ENCODE peak calls at places on chromosomes 1 and 21, in seven cellular contexts. One of them, this sample, is unnamed.

GRCh38 chr1:164311376-164311775 is 247.6 kb upstream of the PBX1 start:
- DNase-seq in HTR-8/SVneo: no peak
- DNase-seq in progenitor cell of endocrine pancreas: no peak
- DNase-seq in stimulated activated CD4-positive, alpha-beta T cell treated with anti-CD3 and anti-CD28 coated beads, Interleukin-2, amount 100 ng/mL, for 48 hours: no peak
- DNase-seq in transverse colon: no peak
- DNase-seq in HEK293T: no peak
- DNase-seq in activated CD8-positive, alpha-beta memory T cell treated with anti-CD3 and anti-CD28 coated beads for 1 hour: no peak
- DNase-seq in this sample: no peak

GRCh38 chr1:187794561-187794960 is 965.8 kb downstream of the PLA2G4A start:
- DNase-seq in HTR-8/SVneo: no peak
- DNase-seq in progenitor cell of endocrine pancreas: no peak
- DNase-seq in stimulated activated CD4-positive, alpha-beta T cell treated with anti-CD3 and anti-CD28 coated beads, Interleukin-2, amount 100 ng/mL, for 48 hours: no peak
- DNase-seq in transverse colon: no peak
- DNase-seq in HEK293T: no peak
- DNase-seq in activated CD8-positive, alpha-beta memory T cell treated with anti-CD3 and anti-CD28 coated beads for 1 hour: no peak
- DNase-seq in this sample: no peak

GRCh38 chr1:169933999-169934725 is 40.5 kb upstream of the SCYL3 start:
- DNase-seq in HTR-8/SVneo: no peak
- DNase-seq in progenitor cell of endocrine pancreas: no peak
- DNase-seq in stimulated activated CD4-positive, alpha-beta T cell treated with anti-CD3 and anti-CD28 coated beads, Interleukin-2, amount 100 ng/mL, for 48 hours: no peak
- DNase-seq in transverse colon: peak
- DNase-seq in HEK293T: peak
- DNase-seq in activated CD8-positive, alpha-beta memory T cell treated with anti-CD3 and anti-CD28 coated beads for 1 hour: no peak
- DNase-seq in this sample: no peak

GRCh38 chr1:79190074-79190473 is 183.5 kb upstream of the ADGRL4 start:
- DNase-seq in HTR-8/SVneo: no peak
- DNase-seq in progenitor cell of endocrine pancreas: no peak
- DNase-seq in stimulated activated CD4-positive, alpha-beta T cell treated with anti-CD3 and anti-CD28 coated beads, Interleukin-2, amount 100 ng/mL, for 48 hours: no peak
- DNase-seq in transverse colon: no peak
- DNase-seq in HEK293T: no peak
- DNase-seq in activated CD8-positive, alpha-beta memory T cell treated with anti-CD3 and anti-CD28 coated beads for 1 hour: no peak
- DNase-seq in this sample: no peak

GRCh38 chr1:166843769-166844596 is 4.7 kb downstream of the POGK start:
- DNase-seq in HTR-8/SVneo: no peak
- DNase-seq in progenitor cell of endocrine pancreas: no peak
- DNase-seq in stimulated activated CD4-positive, alpha-beta T cell treated with anti-CD3 and anti-CD28 coated beads, Interleukin-2, amount 100 ng/mL, for 48 hours: no peak
- DNase-seq in transverse colon: peak
- DNase-seq in HEK293T: no peak
- DNase-seq in activated CD8-positive, alpha-beta memory T cell treated with anti-CD3 and anti-CD28 coated beads for 1 hour: no peak
- DNase-seq in this sample: no peak

GRCh38 chr1:27873671-27874384 is 1.5 kb downstream of the THEMIS2 start:
- DNase-seq in HTR-8/SVneo: no peak
- DNase-seq in progenitor cell of endocrine pancreas: no peak
- DNase-seq in stimulated activated CD4-positive, alpha-beta T cell treated with anti-CD3 and anti-CD28 coated beads, Interleukin-2, amount 100 ng/mL, for 48 hours: no peak
- DNase-seq in transverse colon: peak
- DNase-seq in HEK293T: no peak
- DNase-seq in activated CD8-positive, alpha-beta memory T cell treated with anti-CD3 and anti-CD28 coated beads for 1 hour: no peak
- DNase-seq in this sample: no peak

GRCh38 chr1:230137328-230137815 is 70.3 kb downstream of the GALNT2 start:
- DNase-seq in HTR-8/SVneo: no peak
- DNase-seq in progenitor cell of endocrine pancreas: no peak
- DNase-seq in stimulated activated CD4-positive, alpha-beta T cell treated with anti-CD3 and anti-CD28 coated beads, Interleukin-2, amount 100 ng/mL, for 48 hours: no peak
- DNase-seq in transverse colon: no peak
- DNase-seq in HEK293T: no peak
- DNase-seq in activated CD8-positive, alpha-beta memory T cell treated with anti-CD3 and anti-CD28 coated beads for 1 hour: no peak
- DNase-seq in this sample: no peak

GRCh38 chr1:17841944-17842343 is 86.8 kb downstream of the ACTL8 start:
- DNase-seq in HTR-8/SVneo: no peak
- DNase-seq in progenitor cell of endocrine pancreas: no peak
- DNase-seq in stimulated activated CD4-positive, alpha-beta T cell treated with anti-CD3 and anti-CD28 coated beads, Interleukin-2, amount 100 ng/mL, for 48 hours: no peak
- DNase-seq in transverse colon: no peak
- DNase-seq in HEK293T: no peak
- DNase-seq in activated CD8-positive, alpha-beta memory T cell treated with anti-CD3 and anti-CD28 coated beads for 1 hour: no peak
- DNase-seq in this sample: no peak

GRCh38 chr1:23625929-23626535 is 65.6 kb upstream of the RPL11 start:
- DNase-seq in HTR-8/SVneo: no peak
- DNase-seq in progenitor cell of endocrine pancreas: no peak
- DNase-seq in stimulated activated CD4-positive, alpha-beta T cell treated with anti-CD3 and anti-CD28 coated beads, Interleukin-2, amount 100 ng/mL, for 48 hours: no peak
- DNase-seq in transverse colon: no peak
- DNase-seq in HEK293T: no peak
- DNase-seq in activated CD8-positive, alpha-beta memory T cell treated with anti-CD3 and anti-CD28 coated beads for 1 hour: no peak
- DNase-seq in this sample: no peak

GRCh38 chr1:115199416-115200132 is 110.3 kb upstream of the TSPAN2 start:
- DNase-seq in HTR-8/SVneo: no peak
- DNase-seq in progenitor cell of endocrine pancreas: no peak
- DNase-seq in stimulated activated CD4-positive, alpha-beta T cell treated with anti-CD3 and anti-CD28 coated beads, Interleukin-2, amount 100 ng/mL, for 48 hours: no peak
- DNase-seq in transverse colon: no peak
- DNase-seq in HEK293T: no peak
- DNase-seq in activated CD8-positive, alpha-beta memory T cell treated with anti-CD3 and anti-CD28 coated beads for 1 hour: no peak
- DNase-seq in this sample: no peak

GRCh38 chr1:10308001-10308400 is 90.9 kb upstream of the PGD start:
- DNase-seq in HTR-8/SVneo: no peak
- DNase-seq in progenitor cell of endocrine pancreas: no peak
- DNase-seq in stimulated activated CD4-positive, alpha-beta T cell treated with anti-CD3 and anti-CD28 coated beads, Interleukin-2, amount 100 ng/mL, for 48 hours: no peak
- DNase-seq in transverse colon: no peak
- DNase-seq in HEK293T: no peak
- DNase-seq in activated CD8-positive, alpha-beta memory T cell treated with anti-CD3 and anti-CD28 coated beads for 1 hour: no peak
- DNase-seq in this sample: no peak

GRCh38 chr1:183652547-183653467 is at the start of gene APOBEC4:
- DNase-seq in HTR-8/SVneo: no peak
- DNase-seq in progenitor cell of endocrine pancreas: no peak
- DNase-seq in stimulated activated CD4-positive, alpha-beta T cell treated with anti-CD3 and anti-CD28 coated beads, Interleukin-2, amount 100 ng/mL, for 48 hours: no peak
- DNase-seq in transverse colon: peak
- DNase-seq in HEK293T: no peak
- DNase-seq in activated CD8-positive, alpha-beta memory T cell treated with anti-CD3 and anti-CD28 coated beads for 1 hour: no peak
- DNase-seq in this sample: no peak

GRCh38 chr1:64392109-64392508 is 77.8 kb upstream of the CACHD1 start:
- DNase-seq in HTR-8/SVneo: no peak
- DNase-seq in progenitor cell of endocrine pancreas: no peak
- DNase-seq in stimulated activated CD4-positive, alpha-beta T cell treated with anti-CD3 and anti-CD28 coated beads, Interleukin-2, amount 100 ng/mL, for 48 hours: no peak
- DNase-seq in transverse colon: no peak
- DNase-seq in HEK293T: no peak
- DNase-seq in activated CD8-positive, alpha-beta memory T cell treated with anti-CD3 and anti-CD28 coated beads for 1 hour: no peak
- DNase-seq in this sample: no peak

GRCh38 chr21:25639922-25640670 is 1.0 kb downstream of the JAM2 start:
- DNase-seq in HTR-8/SVneo: peak
- DNase-seq in progenitor cell of endocrine pancreas: peak
- DNase-seq in stimulated activated CD4-positive, alpha-beta T cell treated with anti-CD3 and anti-CD28 coated beads, Interleukin-2, amount 100 ng/mL, for 48 hours: no peak
- DNase-seq in transverse colon: no peak
- DNase-seq in HEK293T: peak
- DNase-seq in activated CD8-positive, alpha-beta memory T cell treated with anti-CD3 and anti-CD28 coated beads for 1 hour: no peak
- DNase-seq in this sample: no peak

GRCh38 chr1:220119043-220119512 is 25.1 kb downstream of the IARS2 start:
- DNase-seq in HTR-8/SVneo: peak
- DNase-seq in progenitor cell of endocrine pancreas: no peak
- DNase-seq in stimulated activated CD4-positive, alpha-beta T cell treated with anti-CD3 and anti-CD28 coated beads, Interleukin-2, amount 100 ng/mL, for 48 hours: no peak
- DNase-seq in transverse colon: no peak
- DNase-seq in HEK293T: peak
- DNase-seq in activated CD8-positive, alpha-beta memory T cell treated with anti-CD3 and anti-CD28 coated beads for 1 hour: no peak
- DNase-seq in this sample: no peak

GRCh38 chr21:38136201-38136600 is 120.6 kb upstream of the KCNJ15 start:
- DNase-seq in HTR-8/SVneo: no peak
- DNase-seq in progenitor cell of endocrine pancreas: no peak
- DNase-seq in stimulated activated CD4-positive, alpha-beta T cell treated with anti-CD3 and anti-CD28 coated beads, Interleukin-2, amount 100 ng/mL, for 48 hours: no peak
- DNase-seq in transverse colon: no peak
- DNase-seq in HEK293T: no peak
- DNase-seq in activated CD8-positive, alpha-beta memory T cell treated with anti-CD3 and anti-CD28 coated beads for 1 hour: no peak
- DNase-seq in this sample: no peak

GRCh38 chr21:15439726-15440125 is 290.1 kb upstream of the USP25 start:
- DNase-seq in HTR-8/SVneo: no peak
- DNase-seq in progenitor cell of endocrine pancreas: no peak
- DNase-seq in stimulated activated CD4-positive, alpha-beta T cell treated with anti-CD3 and anti-CD28 coated beads, Interleukin-2, amount 100 ng/mL, for 48 hours: no peak
- DNase-seq in transverse colon: no peak
- DNase-seq in HEK293T: no peak
- DNase-seq in activated CD8-positive, alpha-beta memory T cell treated with anti-CD3 and anti-CD28 coated beads for 1 hour: no peak
- DNase-seq in this sample: no peak

GRCh38 chr1:196309386-196309785 is 298.9 kb downstream of the KCNT2 start:
- DNase-seq in HTR-8/SVneo: peak
- DNase-seq in progenitor cell of endocrine pancreas: no peak
- DNase-seq in stimulated activated CD4-positive, alpha-beta T cell treated with anti-CD3 and anti-CD28 coated beads, Interleukin-2, amount 100 ng/mL, for 48 hours: no peak
- DNase-seq in transverse colon: no peak
- DNase-seq in HEK293T: no peak
- DNase-seq in activated CD8-positive, alpha-beta memory T cell treated with anti-CD3 and anti-CD28 coated beads for 1 hour: no peak
- DNase-seq in this sample: no peak

GRCh38 chr21:26844258-26845065 is 747 bp downstream of the ADAMTS1 start:
- DNase-seq in HTR-8/SVneo: peak
- DNase-seq in progenitor cell of endocrine pancreas: peak
- DNase-seq in stimulated activated CD4-positive, alpha-beta T cell treated with anti-CD3 and anti-CD28 coated beads, Interleukin-2, amount 100 ng/mL, for 48 hours: no peak
- DNase-seq in transverse colon: no peak
- DNase-seq in HEK293T: peak
- DNase-seq in activated CD8-positive, alpha-beta memory T cell treated with anti-CD3 and anti-CD28 coated beads for 1 hour: no peak
- DNase-seq in this sample: no peak

GRCh38 chr1:29180497-29181412 is 945 bp downstream of the SRSF4 start:
- DNase-seq in HTR-8/SVneo: no peak
- DNase-seq in progenitor cell of endocrine pancreas: no peak
- DNase-seq in stimulated activated CD4-positive, alpha-beta T cell treated with anti-CD3 and anti-CD28 coated beads, Interleukin-2, amount 100 ng/mL, for 48 hours: peak
- DNase-seq in transverse colon: no peak
- DNase-seq in HEK293T: no peak
- DNase-seq in activated CD8-positive, alpha-beta memory T cell treated with anti-CD3 and anti-CD28 coated beads for 1 hour: no peak
- DNase-seq in this sample: no peak

GRCh38 chr1:16187748-16188401 is 24.6 kb downstream of the ARHGEF19 start:
- DNase-seq in HTR-8/SVneo: peak
- DNase-seq in progenitor cell of endocrine pancreas: peak
- DNase-seq in stimulated activated CD4-positive, alpha-beta T cell treated with anti-CD3 and anti-CD28 coated beads, Interleukin-2, amount 100 ng/mL, for 48 hours: peak
- DNase-seq in transverse colon: peak
- DNase-seq in HEK293T: peak
- DNase-seq in activated CD8-positive, alpha-beta memory T cell treated with anti-CD3 and anti-CD28 coated beads for 1 hour: peak
- DNase-seq in this sample: no peak

GRCh38 chr21:45541221-45542039 is 810 bp downstream of the SLC19A1 start:
- DNase-seq in HTR-8/SVneo: peak
- DNase-seq in progenitor cell of endocrine pancreas: peak
- DNase-seq in stimulated activated CD4-positive, alpha-beta T cell treated with anti-CD3 and anti-CD28 coated beads, Interleukin-2, amount 100 ng/mL, for 48 hours: peak
- DNase-seq in transverse colon: peak
- DNase-seq in HEK293T: peak
- DNase-seq in activated CD8-positive, alpha-beta memory T cell treated with anti-CD3 and anti-CD28 coated beads for 1 hour: peak
- DNase-seq in this sample: no peak

GRCh38 chr1:171901245-171901644 is 59.9 kb downstream of the DNM3 start:
- DNase-seq in HTR-8/SVneo: no peak
- DNase-seq in progenitor cell of endocrine pancreas: no peak
- DNase-seq in stimulated activated CD4-positive, alpha-beta T cell treated with anti-CD3 and anti-CD28 coated beads, Interleukin-2, amount 100 ng/mL, for 48 hours: no peak
- DNase-seq in transverse colon: no peak
- DNase-seq in HEK293T: no peak
- DNase-seq in activated CD8-positive, alpha-beta memory T cell treated with anti-CD3 and anti-CD28 coated beads for 1 hour: no peak
- DNase-seq in this sample: no peak

GRCh38 chr1:115839706-115840095 is 1.2 kb downstream of the NHLH2 start:
- DNase-seq in HTR-8/SVneo: no peak
- DNase-seq in progenitor cell of endocrine pancreas: no peak
- DNase-seq in stimulated activated CD4-positive, alpha-beta T cell treated with anti-CD3 and anti-CD28 coated beads, Interleukin-2, amount 100 ng/mL, for 48 hours: no peak
- DNase-seq in transverse colon: no peak
- DNase-seq in HEK293T: no peak
- DNase-seq in activated CD8-positive, alpha-beta memory T cell treated with anti-CD3 and anti-CD28 coated beads for 1 hour: no peak
- DNase-seq in this sample: no peak

GRCh38 chr21:35210093-35210492 is 161.0 kb upstream of the RUNX1 start:
- DNase-seq in HTR-8/SVneo: no peak
- DNase-seq in progenitor cell of endocrine pancreas: no peak
- DNase-seq in stimulated activated CD4-positive, alpha-beta T cell treated with anti-CD3 and anti-CD28 coated beads, Interleukin-2, amount 100 ng/mL, for 48 hours: no peak
- DNase-seq in transverse colon: no peak
- DNase-seq in HEK293T: no peak
- DNase-seq in activated CD8-positive, alpha-beta memory T cell treated with anti-CD3 and anti-CD28 coated beads for 1 hour: no peak
- DNase-seq in this sample: no peak

GRCh38 chr1:16026723-16027484 is 5.1 kb downstream of the CLCNKA start:
- DNase-seq in HTR-8/SVneo: no peak
- DNase-seq in progenitor cell of endocrine pancreas: peak
- DNase-seq in stimulated activated CD4-positive, alpha-beta T cell treated with anti-CD3 and anti-CD28 coated beads, Interleukin-2, amount 100 ng/mL, for 48 hours: no peak
- DNase-seq in transverse colon: peak
- DNase-seq in HEK293T: peak
- DNase-seq in activated CD8-positive, alpha-beta memory T cell treated with anti-CD3 and anti-CD28 coated beads for 1 hour: no peak
- DNase-seq in this sample: no peak

GRCh38 chr1:236688705-236689104 is 2.4 kb downstream of the ACTN2 start:
- DNase-seq in HTR-8/SVneo: no peak
- DNase-seq in progenitor cell of endocrine pancreas: no peak
- DNase-seq in stimulated activated CD4-positive, alpha-beta T cell treated with anti-CD3 and anti-CD28 coated beads, Interleukin-2, amount 100 ng/mL, for 48 hours: no peak
- DNase-seq in transverse colon: no peak
- DNase-seq in HEK293T: no peak
- DNase-seq in activated CD8-positive, alpha-beta memory T cell treated with anti-CD3 and anti-CD28 coated beads for 1 hour: no peak
- DNase-seq in this sample: no peak

GRCh38 chr1:22141493-22141892 is 1.4 kb downstream of the WNT4 start:
- DNase-seq in HTR-8/SVneo: no peak
- DNase-seq in progenitor cell of endocrine pancreas: no peak
- DNase-seq in stimulated activated CD4-positive, alpha-beta T cell treated with anti-CD3 and anti-CD28 coated beads, Interleukin-2, amount 100 ng/mL, for 48 hours: no peak
- DNase-seq in transverse colon: no peak
- DNase-seq in HEK293T: no peak
- DNase-seq in activated CD8-positive, alpha-beta memory T cell treated with anti-CD3 and anti-CD28 coated beads for 1 hour: no peak
- DNase-seq in this sample: no peak

GRCh38 chr1:111729271-111729921 is 9.8 kb downstream of the INKA2 start:
- DNase-seq in HTR-8/SVneo: no peak
- DNase-seq in progenitor cell of endocrine pancreas: peak
- DNase-seq in stimulated activated CD4-positive, alpha-beta T cell treated with anti-CD3 and anti-CD28 coated beads, Interleukin-2, amount 100 ng/mL, for 48 hours: no peak
- DNase-seq in transverse colon: no peak
- DNase-seq in HEK293T: no peak
- DNase-seq in activated CD8-positive, alpha-beta memory T cell treated with anti-CD3 and anti-CD28 coated beads for 1 hour: no peak
- DNase-seq in this sample: no peak

GRCh38 chr1:25343872-25344271 is 5.7 kb downstream of the TMEM50A start:
- DNase-seq in HTR-8/SVneo: peak
- DNase-seq in progenitor cell of endocrine pancreas: no peak
- DNase-seq in stimulated activated CD4-positive, alpha-beta T cell treated with anti-CD3 and anti-CD28 coated beads, Interleukin-2, amount 100 ng/mL, for 48 hours: no peak
- DNase-seq in transverse colon: no peak
- DNase-seq in HEK293T: no peak
- DNase-seq in activated CD8-positive, alpha-beta memory T cell treated with anti-CD3 and anti-CD28 coated beads for 1 hour: no peak
- DNase-seq in this sample: no peak

GRCh38 chr1:53454019-53454418 is 5.2 kb upstream of the DMRTB1 start:
- DNase-seq in HTR-8/SVneo: no peak
- DNase-seq in progenitor cell of endocrine pancreas: no peak
- DNase-seq in stimulated activated CD4-positive, alpha-beta T cell treated with anti-CD3 and anti-CD28 coated beads, Interleukin-2, amount 100 ng/mL, for 48 hours: no peak
- DNase-seq in transverse colon: no peak
- DNase-seq in HEK293T: no peak
- DNase-seq in activated CD8-positive, alpha-beta memory T cell treated with anti-CD3 and anti-CD28 coated beads for 1 hour: no peak
- DNase-seq in this sample: no peak

GRCh38 chr1:91092503-91092902 is 70.7 kb upstream of the ZNF644 start:
- DNase-seq in HTR-8/SVneo: no peak
- DNase-seq in progenitor cell of endocrine pancreas: no peak
- DNase-seq in stimulated activated CD4-positive, alpha-beta T cell treated with anti-CD3 and anti-CD28 coated beads, Interleukin-2, amount 100 ng/mL, for 48 hours: no peak
- DNase-seq in transverse colon: no peak
- DNase-seq in HEK293T: no peak
- DNase-seq in activated CD8-positive, alpha-beta memory T cell treated with anti-CD3 and anti-CD28 coated beads for 1 hour: no peak
- DNase-seq in this sample: no peak

GRCh38 chr1:15243275-15244043 is 3.6 kb upstream of the FHAD1 start:
- DNase-seq in HTR-8/SVneo: no peak
- DNase-seq in progenitor cell of endocrine pancreas: no peak
- DNase-seq in stimulated activated CD4-positive, alpha-beta T cell treated with anti-CD3 and anti-CD28 coated beads, Interleukin-2, amount 100 ng/mL, for 48 hours: no peak
- DNase-seq in transverse colon: no peak
- DNase-seq in HEK293T: no peak
- DNase-seq in activated CD8-positive, alpha-beta memory T cell treated with anti-CD3 and anti-CD28 coated beads for 1 hour: no peak
- DNase-seq in this sample: no peak

GRCh38 chr21:42148584-42148983 is 70.4 kb upstream of the ABCG1 start:
- DNase-seq in HTR-8/SVneo: no peak
- DNase-seq in progenitor cell of endocrine pancreas: no peak
- DNase-seq in stimulated activated CD4-positive, alpha-beta T cell treated with anti-CD3 and anti-CD28 coated beads, Interleukin-2, amount 100 ng/mL, for 48 hours: no peak
- DNase-seq in transverse colon: no peak
- DNase-seq in HEK293T: no peak
- DNase-seq in activated CD8-positive, alpha-beta memory T cell treated with anti-CD3 and anti-CD28 coated beads for 1 hour: no peak
- DNase-seq in this sample: no peak

GRCh38 chr1:220876511-220877347 is 2.5 kb upstream of the HLX start:
- DNase-seq in HTR-8/SVneo: no peak
- DNase-seq in progenitor cell of endocrine pancreas: no peak
- DNase-seq in stimulated activated CD4-positive, alpha-beta T cell treated with anti-CD3 and anti-CD28 coated beads, Interleukin-2, amount 100 ng/mL, for 48 hours: no peak
- DNase-seq in transverse colon: no peak
- DNase-seq in HEK293T: no peak
- DNase-seq in activated CD8-positive, alpha-beta memory T cell treated with anti-CD3 and anti-CD28 coated beads for 1 hour: no peak
- DNase-seq in this sample: no peak

GRCh38 chr1:3403011-3403345 is 51.5 kb upstream of the ARHGEF16 start:
- DNase-seq in HTR-8/SVneo: no peak
- DNase-seq in progenitor cell of endocrine pancreas: no peak
- DNase-seq in stimulated activated CD4-positive, alpha-beta T cell treated with anti-CD3 and anti-CD28 coated beads, Interleukin-2, amount 100 ng/mL, for 48 hours: no peak
- DNase-seq in transverse colon: no peak
- DNase-seq in HEK293T: no peak
- DNase-seq in activated CD8-positive, alpha-beta memory T cell treated with anti-CD3 and anti-CD28 coated beads for 1 hour: no peak
- DNase-seq in this sample: no peak